ENCODE peak calls at places on chromosomes 16 and 17, in five cellular contexts. One of them, this sample, is unnamed. For H3K4me1, the result is how much of the 10 kb centered on the place peaks cover.

GRCh38 chr17:28345420-28346198 is 10.0 kb downstream of the TNFAIP1 start:
- DNase-seq in heart left ventricle: peak
- DNase-seq in gastrocnemius medialis: peak
- DNase-seq in transverse colon: no peak
- DNase-seq in uterus: no peak
- DNase-seq in this sample: no peak

GRCh38 chr17:7014995-7015586 is 2.7 kb downstream of the RNASEK start:
- DNase-seq in gastrocnemius medialis: no peak
- DNase-seq in transverse colon: peak
- DNase-seq in heart left ventricle: no peak
- DNase-seq in uterus: no peak
- DNase-seq in this sample: no peak

GRCh38 chr16:65224994-65225393 is 103.1 kb upstream of the CDH11 start:
- DNase-seq in heart left ventricle: no peak
- DNase-seq in transverse colon: no peak
- DNase-seq in uterus: no peak
- DNase-seq in gastrocnemius medialis: no peak
- DNase-seq in this sample: no peak

GRCh38 chr16:15398618-15399316 is 3.2 kb downstream of the MPV17L start:
- DNase-seq in gastrocnemius medialis: no peak
- DNase-seq in uterus: no peak
- DNase-seq in transverse colon: no peak
- DNase-seq in heart left ventricle: no peak
- DNase-seq in this sample: no peak

GRCh38 chr17:73170921-73171320 is 6.1 kb downstream of the SSTR2 start:
- DNase-seq in transverse colon: no peak
- DNase-seq in uterus: no peak
- DNase-seq in heart left ventricle: no peak
- DNase-seq in gastrocnemius medialis: no peak
- DNase-seq in this sample: no peak

GRCh38 chr16:29898786-29899515 is 399 bp downstream of the SEZ6L2 start:
- DNase-seq in heart left ventricle: no peak
- DNase-seq in transverse colon: peak
- DNase-seq in gastrocnemius medialis: no peak
- DNase-seq in uterus: no peak
- DNase-seq in this sample: no peak

GRCh38 chr16:58451945-58452401 is 48.0 kb upstream of the NDRG4 start:
- DNase-seq in gastrocnemius medialis: no peak
- DNase-seq in uterus: no peak
- DNase-seq in heart left ventricle: no peak
- DNase-seq in transverse colon: no peak
- DNase-seq in this sample: no peak

GRCh38 chr16:54817432-54817831 is 113.2 kb upstream of the IRX5 start:
- DNase-seq in heart left ventricle: no peak
- DNase-seq in uterus: no peak
- DNase-seq in gastrocnemius medialis: no peak
- DNase-seq in transverse colon: no peak
- DNase-seq in this sample: no peak

GRCh38 chr17:57634713-57635465 is 110.2 kb downstream of the CCDC182 start:
- DNase-seq in transverse colon: no peak
- DNase-seq in heart left ventricle: no peak
- DNase-seq in gastrocnemius medialis: no peak
- DNase-seq in uterus: no peak
- DNase-seq in this sample: no peak

GRCh38 chr17:72865954-72866353 is 226.5 kb downstream of the SLC39A11 start:
- DNase-seq in heart left ventricle: no peak
- DNase-seq in uterus: no peak
- DNase-seq in gastrocnemius medialis: no peak
- DNase-seq in transverse colon: no peak
- DNase-seq in this sample: no peak

GRCh38 chr16:86219655-86220445 is 290.5 kb upstream of the FOXF1 start:
- DNase-seq in heart left ventricle: no peak
- DNase-seq in transverse colon: no peak
- DNase-seq in gastrocnemius medialis: no peak
- DNase-seq in uterus: no peak
- DNase-seq in this sample: no peak

GRCh38 chr17:29911641-29912177 is 18.3 kb downstream of the SSH2 start:
- DNase-seq in heart left ventricle: no peak
- DNase-seq in gastrocnemius medialis: no peak
- DNase-seq in transverse colon: no peak
- DNase-seq in uterus: no peak
- DNase-seq in this sample: no peak

GRCh38 chr17:83053779-83054451 is 25.5 kb upstream of the METRNL start:
- DNase-seq in transverse colon: no peak
- DNase-seq in heart left ventricle: peak
- DNase-seq in gastrocnemius medialis: peak
- DNase-seq in uterus: peak
- DNase-seq in this sample: no peak

GRCh38 chr17:76009447-76009846 is 8.8 kb downstream of the CDK3 start:
- DNase-seq in gastrocnemius medialis: no peak
- DNase-seq in transverse colon: no peak
- DNase-seq in heart left ventricle: no peak
- DNase-seq in uterus: no peak
- DNase-seq in this sample: no peak

GRCh38 chr17:41418116-41418860 is 6.1 kb downstream of the KRT37 start:
- DNase-seq in gastrocnemius medialis: no peak
- DNase-seq in heart left ventricle: no peak
- DNase-seq in uterus: no peak
- DNase-seq in transverse colon: no peak
- DNase-seq in this sample: no peak

GRCh38 chr16:66272461-66272860 is 94.0 kb upstream of the CDH5 start:
- DNase-seq in gastrocnemius medialis: no peak
- DNase-seq in heart left ventricle: no peak
- DNase-seq in transverse colon: no peak
- DNase-seq in uterus: no peak
- DNase-seq in this sample: no peak

GRCh38 chr17:28997811-28998210 is 8.0 kb downstream of the SEZ6 start:
- DNase-seq in gastrocnemius medialis: no peak
- DNase-seq in heart left ventricle: no peak
- DNase-seq in transverse colon: no peak
- DNase-seq in uterus: no peak
- DNase-seq in this sample: no peak

GRCh38 chr16:26982422-26982821 is 84.3 kb upstream of the C16orf82 start:
- DNase-seq in gastrocnemius medialis: no peak
- DNase-seq in transverse colon: no peak
- DNase-seq in heart left ventricle: no peak
- DNase-seq in uterus: no peak
- DNase-seq in this sample: no peak

GRCh38 chr17:19327039-19327776 is 35.3 kb downstream of the B9D1 start:
- DNase-seq in gastrocnemius medialis: no peak
- DNase-seq in uterus: peak
- DNase-seq in transverse colon: no peak
- DNase-seq in heart left ventricle: no peak
- DNase-seq in this sample: no peak

GRCh38 chr16:48081656-48082055 is 74.1 kb downstream of the ABCC12 start:
- DNase-seq in uterus: no peak
- DNase-seq in heart left ventricle: no peak
- DNase-seq in gastrocnemius medialis: no peak
- DNase-seq in transverse colon: no peak
- DNase-seq in this sample: no peak

GRCh38 chr16:78817442-78817829 is 718.0 kb downstream of the WWOX start:
- DNase-seq in heart left ventricle: peak
- DNase-seq in gastrocnemius medialis: no peak
- DNase-seq in uterus: peak
- DNase-seq in transverse colon: no peak
- DNase-seq in this sample: no peak

GRCh38 chr16:1494129-1494640 is 1.0 kb downstream of the TELO2 start:
- DNase-seq in gastrocnemius medialis: peak
- DNase-seq in transverse colon: peak
- DNase-seq in uterus: peak
- DNase-seq in heart left ventricle: peak
- DNase-seq in this sample: peak

GRCh38 chr17:15261063-15261817 is 3.9 kb downstream of the PMP22 start:
- DNase-seq in gastrocnemius medialis: peak
- DNase-seq in transverse colon: peak
- DNase-seq in uterus: peak
- DNase-seq in heart left ventricle: peak
- DNase-seq in this sample: no peak

GRCh38 chr16:626787-627457 is 3.9 kb upstream of the WFIKKN1 start:
- DNase-seq in heart left ventricle: peak
- DNase-seq in gastrocnemius medialis: peak
- DNase-seq in transverse colon: no peak
- DNase-seq in uterus: peak
- DNase-seq in this sample: no peak

GRCh38 chr16:1474471-1474795 is 395 bp downstream of the CLCN7 start:
- DNase-seq in heart left ventricle: no peak
- DNase-seq in gastrocnemius medialis: no peak
- DNase-seq in transverse colon: no peak
- DNase-seq in uterus: no peak
- DNase-seq in this sample: no peak

GRCh38 chr17:9818760-9819159 is 3.1 kb downstream of the GSG1L2 start:
- DNase-seq in uterus: no peak
- DNase-seq in heart left ventricle: no peak
- DNase-seq in transverse colon: no peak
- DNase-seq in gastrocnemius medialis: no peak
- DNase-seq in this sample: no peak

GRCh38 chr17:16255481-16255901 is 38.5 kb downstream of the PIGL start:
- DNase-seq in uterus: peak
- DNase-seq in transverse colon: peak
- DNase-seq in gastrocnemius medialis: peak
- DNase-seq in heart left ventricle: peak
- DNase-seq in this sample: peak

GRCh38 chr17:31274252-31274651 is 22.8 kb downstream of the OMG start:
- DNase-seq in transverse colon: no peak
- DNase-seq in uterus: no peak
- DNase-seq in gastrocnemius medialis: no peak
- DNase-seq in heart left ventricle: no peak
- DNase-seq in this sample: peak

GRCh38 chr17:21345236-21345635 is 30.9 kb upstream of the KCNJ12 start:
- DNase-seq in gastrocnemius medialis: no peak
- DNase-seq in uterus: peak
- DNase-seq in transverse colon: no peak
- DNase-seq in heart left ventricle: no peak
- DNase-seq in this sample: no peak
- TF ChIP-seq POLR2A in gastrocnemius medialis: no peak
- TF ChIP-seq POLR2A in uterus: no peak
- TF ChIP-seq POLR2A in transverse colon: no peak
- TF ChIP-seq POLR2A in heart left ventricle: no peak
- TF ChIP-seq POLR2A in this sample: no peak

DNA sequence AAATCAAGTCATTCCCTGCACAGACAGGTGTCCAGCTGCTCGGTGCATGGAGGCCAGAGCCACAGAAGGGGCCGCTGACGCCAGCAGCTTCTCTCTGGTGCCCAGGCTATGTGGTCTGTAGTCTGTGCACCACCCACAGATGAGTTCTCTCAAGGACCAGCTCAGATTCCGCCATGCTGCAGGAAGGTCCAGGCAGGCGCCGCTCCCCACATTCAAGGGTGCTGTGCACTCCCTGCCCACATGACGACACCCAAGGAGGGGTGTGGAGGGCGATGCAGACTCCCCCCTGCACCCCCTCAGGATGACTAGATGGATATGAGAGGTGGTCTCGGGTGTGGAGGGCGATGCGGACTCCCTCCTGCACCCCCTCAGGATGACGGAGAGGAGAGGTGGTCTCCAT is 119.0 kb downstream of the ANKRD11 start:
- DNase-seq in uterus: no peak
- DNase-seq in gastrocnemius medialis: no peak
- DNase-seq in heart left ventricle: no peak
- DNase-seq in transverse colon: no peak
- DNase-seq in this sample: no peak
- H3K4me1 ChIP-seq in uterus: under half
- H3K4me1 ChIP-seq in gastrocnemius medialis: half or more
- H3K4me1 ChIP-seq in heart left ventricle: under half
- H3K4me1 ChIP-seq in transverse colon: under half
- H3K4me1 ChIP-seq in this sample: under half

GRCh38 chr16:72946474-72947194 is 101.3 kb downstream of the ZFHX3 start:
- DNase-seq in heart left ventricle: peak
- DNase-seq in gastrocnemius medialis: no peak
- DNase-seq in uterus: peak
- DNase-seq in transverse colon: no peak
- DNase-seq in this sample: no peak

GRCh38 chr16:72948238-72948559 is 99.7 kb downstream of the ZFHX3 start:
- DNase-seq in heart left ventricle: no peak
- DNase-seq in gastrocnemius medialis: no peak
- DNase-seq in uterus: no peak
- DNase-seq in transverse colon: no peak
- DNase-seq in this sample: no peak

GRCh38 chr16:72946063-72946462 is 101.9 kb downstream of the ZFHX3 start:
- DNase-seq in uterus: no peak
- DNase-seq in gastrocnemius medialis: no peak
- DNase-seq in transverse colon: no peak
- DNase-seq in heart left ventricle: no peak
- DNase-seq in this sample: no peak

GRCh38 chr16:72945611-72946010 is 102.3 kb downstream of the ZFHX3 start:
- DNase-seq in uterus: no peak
- DNase-seq in heart left ventricle: no peak
- DNase-seq in gastrocnemius medialis: no peak
- DNase-seq in transverse colon: no peak
- DNase-seq in this sample: no peak

DNA sequence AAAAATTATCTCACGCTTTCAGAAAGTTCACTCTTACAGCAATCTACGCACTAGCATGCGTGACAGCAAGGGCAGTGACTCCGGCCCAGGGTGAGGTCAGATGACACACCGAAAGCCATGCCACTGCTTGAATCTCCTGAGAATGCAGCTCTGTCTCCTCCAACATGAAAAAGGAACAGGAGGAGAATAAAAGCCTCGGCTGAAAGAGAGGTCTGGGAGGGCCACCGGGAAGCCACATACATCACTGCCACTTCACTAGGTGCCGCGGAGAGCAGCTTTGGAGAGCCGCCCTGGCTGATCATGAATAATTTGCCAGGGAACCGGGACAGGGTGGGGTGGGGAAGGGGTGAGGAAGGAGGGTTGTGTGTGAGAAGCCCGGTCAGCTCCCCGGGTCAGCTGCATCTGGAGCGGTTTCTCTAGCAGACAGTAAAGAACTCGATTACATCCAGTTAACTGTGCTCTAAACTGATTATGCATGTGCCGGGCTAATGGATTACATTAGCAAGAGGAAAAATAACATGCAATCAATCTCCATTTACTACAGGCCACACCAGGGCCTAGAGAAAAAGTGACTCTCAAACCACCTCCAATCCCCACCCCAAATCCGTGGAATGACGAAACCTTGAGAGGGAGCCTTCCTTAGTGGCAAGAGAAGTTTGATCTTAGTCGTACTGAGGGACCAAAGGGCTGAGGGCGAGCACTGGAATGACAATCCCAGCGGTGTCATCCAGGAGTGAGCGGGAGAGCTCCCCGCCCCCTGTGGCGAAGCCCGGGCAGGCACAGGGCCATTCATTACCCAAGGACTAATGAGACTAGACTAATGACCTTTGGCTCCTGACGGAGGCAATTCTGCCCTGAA is 100.3 kb downstream of the ZFHX3 start:
- DNase-seq in transverse colon: no peak
- DNase-seq in gastrocnemius medialis: peak
- DNase-seq in heart left ventricle: peak
- DNase-seq in uterus: no peak
- DNase-seq in this sample: no peak
- TF ChIP-seq POLR2A in transverse colon: no peak
- TF ChIP-seq POLR2A in gastrocnemius medialis: no peak
- TF ChIP-seq POLR2A in heart left ventricle: no peak
- TF ChIP-seq POLR2A in uterus: no peak
- TF ChIP-seq POLR2A in this sample: no peak

GRCh38 chr16:88775825-88776224 is 9.2 kb downstream of the PIEZO1 start:
- DNase-seq in gastrocnemius medialis: no peak
- DNase-seq in transverse colon: no peak
- DNase-seq in uterus: no peak
- DNase-seq in heart left ventricle: no peak
- DNase-seq in this sample: no peak
- H3K4me1 ChIP-seq in gastrocnemius medialis: under half
- H3K4me1 ChIP-seq in transverse colon: half or more
- H3K4me1 ChIP-seq in uterus: under half
- H3K4me1 ChIP-seq in heart left ventricle: under half
- H3K4me1 ChIP-seq in this sample: under half